ENCODE peak calls at places on chromosomes 16 and 17, in eight cellular contexts. R is lung; X is CD8-positive, alpha-beta memory T cell; J is keratinocyte; T is PC-3; N is H9; O is OCI-LY7; P is substantia nigra. C is an unnamed sample.

GRCh38 chr17:7655541-7655840 is 4.8 kb downstream of the ATP1B2 start:
- DNase-seq in R (no peak), X (no peak), J (no peak), T (no peak), N (no peak), O (no peak), P (no peak), C (no peak)

GRCh38 chr16:995087-995486 is 13.5 kb downstream of the SOX8 start:
- DNase-seq in R (no peak), X (no peak), J (no peak), T (no peak), N (no peak), O (no peak), P (no peak), C (no peak)

GRCh38 chr16:11759163-11759834 is 16.6 kb upstream of the TXNDC11 start:
- DNase-seq in R (no peak), X (no peak), J (no peak), T (no peak), N (no peak), O (no peak), P (no peak), C (peak; percentile 76)

GRCh38 chr17:18041776-18042175 is 2.6 kb downstream of the GID4 start:
- DNase-seq in R (no peak), X (no peak), J (no peak), T (peak; percentile 56), N (no peak), O (no peak), P (no peak), C (no peak)

GRCh38 chr17:18000044-18000443 is 27.4 kb downstream of the DRC3 start:
- DNase-seq in R (no peak), X (no peak), J (no peak), T (no peak), N (no peak), O (no peak), P (no peak), C (no peak)

GRCh38 chr17:79996291-79996690 is 39.4 kb downstream of the TBC1D16 start:
- DNase-seq in R (no peak), X (peak; percentile 22), J (no peak), T (no peak), N (no peak), O (no peak), P (no peak), C (no peak)

GRCh38 chr16:27046958-27047357 is 19.8 kb upstream of the C16orf82 start:
- DNase-seq in R (no peak), X (no peak), J (no peak), T (no peak), N (no peak), O (no peak), P (no peak), C (no peak)

GRCh38 chr16:75254359-75254837 is 3.0 kb upstream of the BCAR1 start:
- DNase-seq in R (peak; percentile 52), X (no peak), J (peak; percentile 92), T (peak; percentile 68), N (peak; percentile 78), O (no peak), P (no peak), C (peak; percentile 41)

GRCh38 chr17:48373130-48373844 is 56.7 kb downstream of the SKAP1 start:
- DNase-seq in R (no peak), X (no peak), J (no peak), T (no peak), N (no peak), O (no peak), P (no peak), C (no peak)

GRCh38 chr17:39351508-39351907 is 49.9 kb downstream of the FBXL20 start:
- DNase-seq in R (no peak), X (no peak), J (no peak), T (no peak), N (no peak), O (no peak), P (no peak), C (no peak)

GRCh38 chr17:48767263-48767774 is 38.8 kb upstream of the HOXB13 start:
- DNase-seq in R (no peak), X (no peak), J (no peak), T (peak; percentile 37), N (no peak), O (no peak), P (no peak), C (no peak)

GRCh38 chr16:30076276-30076791 is 540 bp downstream of the PPP4C start:
- DNase-seq in R (no peak), X (no peak), J (no peak), T (no peak), N (no peak), O (no peak), P (no peak), C (peak; percentile 22)

GRCh38 chr16:31382485-31383161 is 10.5 kb upstream of the ITGAD start:
- DNase-seq in R (peak; percentile 56), X (peak; percentile 59), J (no peak), T (peak; percentile 44), N (peak; percentile 83), O (peak; percentile 54), P (peak; percentile 22), C (peak; percentile 68)

GRCh38 chr17:38532451-38532850 is 73.3 kb downstream of the SRCIN1 start:
- DNase-seq in R (no peak), X (no peak), J (no peak), T (no peak), N (no peak), O (no peak), P (no peak), C (no peak)

GRCh38 chr17:50339381-50339780 is 6.5 kb upstream of the XYLT2 start:
- DNase-seq in R (no peak), X (no peak), J (no peak), T (no peak), N (no peak), O (no peak), P (no peak), C (no peak)

GRCh38 chr16:56988161-56988947 is 1.0 kb upstream of the NLRC5 start:
- DNase-seq in R (no peak), X (no peak), J (no peak), T (no peak), N (no peak), O (no peak), P (no peak), C (peak; percentile 13)

GRCh38 chr17:8954339-8954738 is 11.2 kb downstream of the PIK3R5 start:
- DNase-seq in R (peak; percentile 65), X (peak; percentile 81), J (no peak), T (no peak), N (peak; percentile 84), O (peak; percentile 62), P (peak; percentile 32), C (peak; percentile 59)

GRCh38 chr16:47853635-47854034 is 302.2 kb downstream of the ABCC12 start:
- DNase-seq in R (no peak), X (no peak), J (no peak), T (no peak), N (no peak), O (no peak), P (no peak), C (no peak)

GRCh38 chr17:7834554-7834890 is 505 bp downstream of the KDM6B start:
- DNase-seq in R (peak; percentile 81), X (no peak), J (no peak), T (no peak), N (peak; percentile 73), O (no peak), P (no peak), C (peak; percentile 84)

GRCh38 chr16:49641250-49641649 is 214.7 kb downstream of the ZNF423 start:
- DNase-seq in R (no peak), X (no peak), J (no peak), T (no peak), N (no peak), O (no peak), P (no peak), C (no peak)
- H3K27ac ChIP-seq in R (no peak overlapping the region), X (no peak overlapping the region), J (no peak overlapping the region), T (no peak overlapping the region), N (no peak overlapping the region), O (no peak overlapping the region), P (no peak overlapping the region), C (no peak overlapping the region)

DNA sequence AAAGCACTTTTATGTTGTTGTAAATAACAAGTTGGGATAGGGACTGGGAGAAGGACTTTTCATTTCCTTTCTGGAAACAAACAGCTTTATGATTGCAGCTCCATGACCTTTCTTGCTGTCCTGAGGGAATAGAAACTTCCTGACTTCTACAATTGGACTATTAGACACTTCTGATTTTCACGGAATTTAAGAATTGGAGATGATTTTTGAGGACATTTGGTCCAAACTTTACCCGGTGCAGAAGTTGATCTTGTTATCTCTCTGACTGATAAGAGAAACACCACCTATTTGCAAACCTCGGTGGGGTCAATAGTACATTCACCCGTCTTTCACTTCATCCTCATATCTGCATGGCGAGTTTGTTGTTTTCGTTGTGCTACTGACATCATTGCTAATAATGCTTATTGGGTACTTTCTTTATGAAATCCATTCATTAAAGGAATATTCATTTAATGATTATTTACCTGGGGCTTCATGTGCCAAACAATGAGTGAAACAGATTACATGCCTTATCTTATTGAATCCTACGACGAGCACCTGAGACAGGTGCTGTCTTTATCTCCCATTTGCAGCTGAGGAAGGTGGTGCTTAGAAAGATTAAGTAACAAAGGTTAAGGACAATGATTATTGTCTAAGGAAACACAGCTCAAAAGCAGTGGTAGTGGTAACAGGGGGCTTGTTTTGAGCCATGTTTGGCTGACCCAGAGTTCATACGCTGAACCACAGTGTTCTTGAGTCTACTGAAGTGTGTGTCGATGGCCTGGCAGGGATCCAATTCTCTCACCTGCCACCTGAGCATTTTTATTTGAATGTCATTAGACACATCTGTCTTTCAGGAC is 176.9 kb upstream of the FAM20A start:
- DNase-seq in R (no peak), X (no peak), J (no peak), T (no peak), N (no peak), O (no peak), P (no peak), C (peak; percentile 12)
- H3K27ac ChIP-seq in R (peak overlapping the region; percentile 42), X (no peak overlapping the region), J (no peak overlapping the region), T (no peak overlapping the region), N (no peak overlapping the region), O (no peak overlapping the region), P (peak overlapping the region; percentile 81), C (peak overlapping the region; percentile 57)

DNA sequence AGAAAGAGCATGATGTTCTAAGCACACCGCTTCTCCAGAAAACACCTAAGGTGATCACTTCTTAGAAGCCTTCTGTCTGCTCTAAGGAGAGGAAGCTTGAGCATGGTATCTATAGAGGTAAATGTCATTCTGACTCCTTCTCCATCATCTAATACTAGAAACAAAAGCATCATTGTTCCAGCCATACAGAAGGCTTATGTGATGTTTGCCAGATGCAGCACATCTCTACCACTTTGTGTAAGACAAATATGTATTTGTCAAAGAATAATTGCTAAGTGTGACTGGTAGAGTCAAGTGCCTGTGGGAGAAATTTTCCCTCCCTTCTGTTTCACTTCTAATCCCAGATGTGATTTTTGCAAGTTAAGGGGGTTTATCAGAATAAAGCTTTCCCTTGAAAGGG is 217.1 kb downstream of the HS3ST3A1 start:
- DNase-seq in R (no peak), X (no peak), J (no peak), T (no peak), N (no peak), O (no peak), P (no peak), C (no peak)
- H3K27ac ChIP-seq in R (no peak overlapping the region), X (no peak overlapping the region), J (no peak overlapping the region), T (no peak overlapping the region), N (no peak overlapping the region), O (no peak overlapping the region), P (no peak overlapping the region), C (no peak overlapping the region)

DNA sequence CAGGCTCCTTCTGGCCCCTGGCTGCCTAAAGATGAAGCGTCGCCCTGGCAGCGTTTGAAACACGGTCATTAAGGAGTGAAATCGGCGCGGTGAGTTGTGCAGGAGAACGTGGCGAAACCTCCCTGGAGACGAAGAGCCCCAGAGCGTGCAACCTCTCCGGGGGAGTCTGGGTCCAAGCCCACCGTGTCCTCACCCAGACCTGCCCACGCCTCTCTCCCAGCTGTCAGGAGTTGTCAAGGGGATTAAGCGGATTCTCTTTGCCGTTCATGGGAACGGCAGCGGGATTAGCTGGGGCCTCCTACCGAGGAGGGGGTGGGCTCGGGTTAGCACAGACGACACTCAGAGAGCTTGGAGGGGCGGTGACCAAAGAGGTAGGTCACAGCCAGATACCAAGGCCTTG is 46.7 kb downstream of the SLC7A5 start:
- DNase-seq in R (no peak), X (no peak), J (no peak), T (no peak), N (no peak), O (no peak), P (no peak), C (no peak)
- H3K27ac ChIP-seq in R (no peak overlapping the region), X (no peak overlapping the region), J (peak overlapping the region; percentile 90), T (no peak overlapping the region), N (no peak overlapping the region), O (no peak overlapping the region), P (no peak overlapping the region), C (no peak overlapping the region)

C was measured in transverse colon.